ENCODE peak calls at places on chromosomes 4 and X, in seven cellular contexts. One of them, this sample, is unnamed.

GRCh38 chrX:14032383-14032782 is 2.7 kb upstream of the GEMIN8 start:
- DNase-seq in esophagus squamous epithelium: no peak
- DNase-seq in GM23338: peak; percentile 73
- DNase-seq in thoracic aorta: no peak
- DNase-seq in endodermal cell: peak; percentile 73
- DNase-seq in pancreas: no peak
- DNase-seq in left ventricle myocardium inferior: no peak
- DNase-seq in this sample: no peak

GRCh38 chr4:186889876-186890643 is 166.4 kb upstream of the FAT1 start:
- DNase-seq in esophagus squamous epithelium: no peak
- DNase-seq in GM23338: no peak
- DNase-seq in thoracic aorta: no peak
- DNase-seq in endodermal cell: no peak
- DNase-seq in pancreas: peak; percentile 56
- DNase-seq in left ventricle myocardium inferior: no peak
- DNase-seq in this sample: no peak

GRCh38 chrX:28876415-28876814 is 289.2 kb downstream of the IL1RAPL1 start:
- DNase-seq in esophagus squamous epithelium: no peak
- DNase-seq in GM23338: no peak
- DNase-seq in thoracic aorta: no peak
- DNase-seq in endodermal cell: no peak
- DNase-seq in pancreas: no peak
- DNase-seq in left ventricle myocardium inferior: no peak
- DNase-seq in this sample: no peak

GRCh38 chrX:19725545-19726102 is 161.8 kb downstream of the SH3KBP1 start:
- DNase-seq in esophagus squamous epithelium: no peak
- DNase-seq in GM23338: no peak
- DNase-seq in thoracic aorta: no peak
- DNase-seq in endodermal cell: no peak
- DNase-seq in pancreas: no peak
- DNase-seq in left ventricle myocardium inferior: no peak
- DNase-seq in this sample: no peak

GRCh38 chrX:135327299-135327698 is 18.0 kb downstream of the ETDC start:
- DNase-seq in esophagus squamous epithelium: no peak
- DNase-seq in GM23338: no peak
- DNase-seq in thoracic aorta: no peak
- DNase-seq in endodermal cell: no peak
- DNase-seq in pancreas: no peak
- DNase-seq in left ventricle myocardium inferior: no peak
- DNase-seq in this sample: no peak

GRCh38 chr4:122423246-122423645 is 33.3 kb downstream of the IL2 start:
- DNase-seq in esophagus squamous epithelium: no peak
- DNase-seq in GM23338: no peak
- DNase-seq in thoracic aorta: no peak
- DNase-seq in endodermal cell: no peak
- DNase-seq in pancreas: no peak
- DNase-seq in left ventricle myocardium inferior: no peak
- DNase-seq in this sample: no peak

GRCh38 chr4:150818661-150819060 is 196.4 kb downstream of the LRBA start:
- DNase-seq in esophagus squamous epithelium: no peak
- DNase-seq in GM23338: no peak
- DNase-seq in thoracic aorta: no peak
- DNase-seq in endodermal cell: no peak
- DNase-seq in pancreas: no peak
- DNase-seq in left ventricle myocardium inferior: no peak
- DNase-seq in this sample: no peak

GRCh38 chr4:115657991-115658390 is 544.6 kb upstream of the NDST4 start:
- DNase-seq in esophagus squamous epithelium: no peak
- DNase-seq in GM23338: no peak
- DNase-seq in thoracic aorta: no peak
- DNase-seq in endodermal cell: peak; percentile 39
- DNase-seq in pancreas: no peak
- DNase-seq in left ventricle myocardium inferior: no peak
- DNase-seq in this sample: no peak

GRCh38 chrX:38312436-38312835 is 14.9 kb downstream of the RPGR start:
- DNase-seq in esophagus squamous epithelium: no peak
- DNase-seq in GM23338: no peak
- DNase-seq in thoracic aorta: no peak
- DNase-seq in endodermal cell: no peak
- DNase-seq in pancreas: no peak
- DNase-seq in left ventricle myocardium inferior: no peak
- DNase-seq in this sample: no peak

GRCh38 chrX:129686422-129686948 is 31.7 kb upstream of the APLN start:
- DNase-seq in esophagus squamous epithelium: no peak
- DNase-seq in GM23338: no peak
- DNase-seq in thoracic aorta: no peak
- DNase-seq in endodermal cell: no peak
- DNase-seq in pancreas: no peak
- DNase-seq in left ventricle myocardium inferior: peak; percentile 46
- DNase-seq in this sample: no peak

GRCh38 chrX:107566603-107567262 is 61.6 kb upstream of the PRPS1 start:
- DNase-seq in esophagus squamous epithelium: no peak
- DNase-seq in GM23338: peak; percentile 33
- DNase-seq in thoracic aorta: no peak
- DNase-seq in endodermal cell: no peak
- DNase-seq in pancreas: no peak
- DNase-seq in left ventricle myocardium inferior: no peak
- DNase-seq in this sample: no peak

GRCh38 chrX:56733459-56734046 is 4.5 kb downstream of the NBDY start:
- DNase-seq in esophagus squamous epithelium: no peak
- DNase-seq in GM23338: peak; percentile 73
- DNase-seq in thoracic aorta: no peak
- DNase-seq in endodermal cell: peak; percentile 78
- DNase-seq in pancreas: no peak
- DNase-seq in left ventricle myocardium inferior: no peak
- DNase-seq in this sample: no peak
- TF ChIP-seq CTCF in esophagus squamous epithelium: peak; percentile 52
- TF ChIP-seq CTCF in GM23338: peak; percentile 49
- TF ChIP-seq CTCF in thoracic aorta: peak; percentile 48
- TF ChIP-seq CTCF in endodermal cell: peak; percentile 77
- TF ChIP-seq CTCF in pancreas: peak; percentile 37
- TF ChIP-seq CTCF in left ventricle myocardium inferior: peak; percentile 63
- TF ChIP-seq CTCF in this sample: peak; percentile 45

GRCh38 chrX:155026420-155026726 is 271 bp upstream of the FUNDC2 start:
- DNase-seq in esophagus squamous epithelium: no peak
- DNase-seq in GM23338: no peak
- DNase-seq in thoracic aorta: no peak
- DNase-seq in endodermal cell: no peak
- DNase-seq in pancreas: no peak
- DNase-seq in left ventricle myocardium inferior: no peak
- DNase-seq in this sample: no peak
- H3K4me3 ChIP-seq in esophagus squamous epithelium: peak overlapping the region; percentile 79
- H3K4me3 ChIP-seq in GM23338: peak overlapping the region; percentile 84
- H3K4me3 ChIP-seq in thoracic aorta: peak overlapping the region; percentile 82
- H3K4me3 ChIP-seq in endodermal cell: peak overlapping the region; percentile 89
- H3K4me3 ChIP-seq in pancreas: no peak overlapping the region
- H3K4me3 ChIP-seq in left ventricle myocardium inferior: peak overlapping the region; percentile 72
- H3K4me3 ChIP-seq in this sample: peak overlapping the region; percentile 63

DNA sequence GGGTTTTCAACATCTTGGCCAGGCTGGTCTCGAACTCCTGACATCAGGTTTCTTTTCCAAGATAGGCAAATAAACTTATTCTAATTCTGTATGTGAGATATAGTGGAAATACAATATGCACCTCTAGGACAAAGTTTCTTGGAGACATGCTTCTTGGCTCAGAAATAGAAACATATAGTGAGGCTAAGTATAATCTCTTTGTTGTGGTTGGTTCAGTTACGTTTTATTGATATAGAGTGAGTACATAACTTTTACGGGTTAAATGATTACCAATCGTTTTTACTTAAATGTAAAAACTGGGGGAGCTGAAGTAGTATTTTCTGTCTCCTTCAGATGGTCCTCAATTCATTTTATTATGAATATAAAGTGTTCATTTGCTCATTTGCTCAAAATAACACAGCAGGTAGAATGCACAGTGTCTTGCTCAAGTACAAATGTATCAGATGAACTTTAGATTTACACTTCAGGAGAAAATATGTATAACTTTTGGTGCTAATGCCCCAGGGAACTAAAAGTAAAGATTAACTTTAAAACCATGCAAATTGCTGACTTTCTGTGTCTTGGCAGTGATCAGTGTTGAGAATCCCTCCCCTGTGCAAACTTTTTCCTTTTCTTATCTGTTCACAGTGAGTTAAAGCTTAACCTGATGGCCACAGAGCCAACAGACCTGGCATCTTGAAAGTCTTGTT is 77.6 kb downstream of the AFF1 start:
- DNase-seq in esophagus squamous epithelium: no peak
- DNase-seq in GM23338: no peak
- DNase-seq in thoracic aorta: no peak
- DNase-seq in endodermal cell: no peak
- DNase-seq in pancreas: no peak
- DNase-seq in left ventricle myocardium inferior: no peak
- DNase-seq in this sample: no peak
- H3K4me1 ChIP-seq in esophagus squamous epithelium: peaks cover 19% of the 10 kb centered on the region
- H3K4me1 ChIP-seq in GM23338: peaks cover 76% of the 10 kb centered on the region
- H3K4me1 ChIP-seq in thoracic aorta: peaks cover 42% of the 10 kb centered on the region
- H3K4me1 ChIP-seq in endodermal cell: peaks cover 21% of the 10 kb centered on the region
- H3K4me1 ChIP-seq in pancreas: peaks cover 86% of the 10 kb centered on the region
- H3K4me1 ChIP-seq in left ventricle myocardium inferior: peaks cover 99% of the 10 kb centered on the region
- H3K4me1 ChIP-seq in this sample: peaks cover 85% of the 10 kb centered on the region

GRCh38 chr4:37845201-37845600 is 18.7 kb downstream of the PGM2 start:
- DNase-seq in esophagus squamous epithelium: no peak
- DNase-seq in GM23338: no peak
- DNase-seq in thoracic aorta: no peak
- DNase-seq in endodermal cell: no peak
- DNase-seq in pancreas: no peak
- DNase-seq in left ventricle myocardium inferior: no peak
- DNase-seq in this sample: no peak
- TF ChIP-seq CTCF in esophagus squamous epithelium: no peak
- TF ChIP-seq CTCF in GM23338: no peak
- TF ChIP-seq CTCF in thoracic aorta: no peak
- TF ChIP-seq CTCF in endodermal cell: no peak
- TF ChIP-seq CTCF in pancreas: no peak
- TF ChIP-seq CTCF in left ventricle myocardium inferior: no peak
- TF ChIP-seq CTCF in this sample: no peak

DNA sequence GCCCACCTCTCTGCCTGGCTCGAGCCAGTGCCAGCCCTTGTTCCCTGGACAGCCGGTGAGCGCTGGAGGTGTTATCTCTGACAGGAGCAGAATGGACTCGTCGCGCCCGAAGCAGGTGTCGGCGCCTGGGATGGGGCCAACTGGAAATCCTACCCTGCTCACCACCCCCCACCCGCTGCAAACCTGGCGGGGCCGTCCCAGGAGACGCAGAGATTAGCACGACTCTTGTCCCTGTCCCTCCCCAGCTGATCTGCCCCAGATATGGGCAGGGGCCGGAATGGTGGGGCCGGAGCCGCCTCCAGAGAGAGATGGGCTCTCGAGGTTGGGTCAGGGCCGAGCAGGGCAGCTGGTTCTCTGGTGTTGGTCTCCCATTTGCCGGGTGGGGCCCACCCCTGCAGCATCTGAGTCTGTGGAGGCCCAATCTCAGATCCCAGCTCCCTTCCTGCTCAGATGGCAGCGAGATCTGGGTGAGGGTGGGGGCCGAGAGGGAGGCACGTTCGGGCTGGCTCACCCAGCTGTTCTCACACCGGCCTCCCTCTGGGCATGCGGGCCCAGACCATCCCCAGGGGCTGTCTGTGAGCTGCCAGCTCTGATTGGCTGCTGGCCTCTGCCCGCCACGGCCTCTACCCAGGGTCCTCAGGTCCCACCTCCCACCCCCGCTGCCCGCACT is 20.1 kb upstream of the FGFR3 start:
- DNase-seq in esophagus squamous epithelium: no peak
- DNase-seq in GM23338: no peak
- DNase-seq in thoracic aorta: no peak
- DNase-seq in endodermal cell: no peak
- DNase-seq in pancreas: no peak
- DNase-seq in left ventricle myocardium inferior: no peak
- DNase-seq in this sample: no peak
- H3K4me3 ChIP-seq in esophagus squamous epithelium: no peak overlapping the region
- H3K4me3 ChIP-seq in GM23338: no peak overlapping the region
- H3K4me3 ChIP-seq in thoracic aorta: no peak overlapping the region
- H3K4me3 ChIP-seq in endodermal cell: no peak overlapping the region
- H3K4me3 ChIP-seq in pancreas: no peak overlapping the region
- H3K4me3 ChIP-seq in left ventricle myocardium inferior: no peak overlapping the region
- H3K4me3 ChIP-seq in this sample: no peak overlapping the region

This sample was measured in suprapubic skin.